ENCODE peak calls at places on chromosomes 12 and 14, in seven cellular contexts. E, C, N, O, P, K and M are unnamed samples.

GRCh38 chr12:5756443-5756842 is 188.6 kb downstream of the ANO2 start:
- DNase-seq in E (no peak), C (no peak), N (no peak), O (no peak), P (no peak), K (no peak), M (no peak)

GRCh38 chr14:92004062-92004461 is 35.8 kb downstream of the TRIP11 start:
- DNase-seq in E (no peak), C (no peak), N (no peak), O (no peak), P (no peak), K (no peak), M (no peak)

GRCh38 chr12:85325452-85325851 is 45.4 kb downstream of the ALX1 start:
- DNase-seq in E (no peak), C (no peak), N (no peak), O (no peak), P (no peak), K (no peak), M (no peak)

GRCh38 chr12:93638095-93638494 is 39.1 kb upstream of the CRADD start:
- DNase-seq in E (peak), C (no peak), N (no peak), O (no peak), P (no peak), K (no peak), M (no peak)

GRCh38 chr14:51521764-51522163 is 129.9 kb upstream of the FRMD6 start:
- DNase-seq in E (no peak), C (no peak), N (no peak), O (no peak), P (peak), K (no peak), M (no peak)

GRCh38 chr12:57716305-57716704 is 22.2 kb downstream of the AGAP2 start:
- DNase-seq in E (no peak), C (no peak), N (no peak), O (no peak), P (no peak), K (no peak), M (no peak)

GRCh38 chr14:83556746-83557460 is 1973.0 kb upstream of the FLRT2 start:
- DNase-seq in E (no peak), C (no peak), N (no peak), O (no peak), P (peak), K (no peak), M (no peak)

GRCh38 chr12:49874142-49874897 is 29.4 kb downstream of the FAIM2 start:
- DNase-seq in E (no peak), C (no peak), N (no peak), O (no peak), P (no peak), K (no peak), M (no peak)

GRCh38 chr12:2248087-2248900 is 195.5 kb downstream of the CACNA1C start:
- DNase-seq in E (no peak), C (no peak), N (no peak), O (no peak), P (no peak), K (no peak), M (no peak)

GRCh38 chr12:49943663-49943945 is 6.9 kb upstream of the AQP2 start:
- DNase-seq in E (no peak), C (no peak), N (no peak), O (no peak), P (no peak), K (no peak), M (no peak)

GRCh38 chr12:106084048-106084671 is 54.6 kb downstream of the NUAK1 start:
- DNase-seq in E (no peak), C (peak), N (peak), O (no peak), P (peak), K (no peak), M (no peak)

GRCh38 chr14:32010561-32011188 is 66.4 kb upstream of the ARHGAP5 start:
- DNase-seq in E (no peak), C (peak), N (no peak), O (no peak), P (peak), K (no peak), M (no peak)

GRCh38 chr12:53726342-53726741 is 910 bp downstream of the CALCOCO1 start:
- DNase-seq in E (no peak), C (no peak), N (no peak), O (no peak), P (no peak), K (no peak), M (no peak)

GRCh38 chr14:33738029-33738428 is 212.8 kb downstream of the EGLN3 start:
- DNase-seq in E (no peak), C (no peak), N (no peak), O (no peak), P (no peak), K (no peak), M (no peak)

GRCh38 chr12:18165422-18165871 is 75.5 kb upstream of the RERGL start:
- DNase-seq in E (no peak), C (no peak), N (no peak), O (no peak), P (peak), K (no peak), M (no peak)

GRCh38 chr12:94042321-94042720 is 106.1 kb upstream of the PLXNC1 start:
- DNase-seq in E (no peak), C (no peak), N (no peak), O (no peak), P (no peak), K (no peak), M (no peak)

GRCh38 chr14:22900088-22900799 is 17.2 kb downstream of the REM2 start:
- DNase-seq in E (peak), C (peak), N (peak), O (no peak), P (peak), K (no peak), M (no peak)

GRCh38 chr12:46677749-46678148 is 148.0 kb downstream of the SLC38A4 start:
- DNase-seq in E (no peak), C (peak), N (no peak), O (no peak), P (no peak), K (no peak), M (no peak)

GRCh38 chr14:68420354-68420753 is 372.5 kb downstream of the ZFP36L1 start:
- DNase-seq in E (no peak), C (no peak), N (no peak), O (no peak), P (no peak), K (no peak), M (no peak)

GRCh38 chr14:32345311-32345771 is 16.2 kb downstream of the AKAP6 start:
- DNase-seq in E (no peak), C (no peak), N (no peak), O (no peak), P (peak), K (no peak), M (no peak)

GRCh38 chr12:117472983-117473382 is 111.6 kb upstream of the NOS1 start:
- DNase-seq in E (no peak), C (peak), N (peak), O (peak), P (no peak), K (no peak), M (no peak)

GRCh38 chr12:6708968-6709394 is 8.4 kb upstream of the PIANP start:
- DNase-seq in E (no peak), C (no peak), N (no peak), O (no peak), P (no peak), K (no peak), M (no peak)

GRCh38 chr12:104551313-104551931 is 94.7 kb downstream of the CHST11 start:
- DNase-seq in E (no peak), C (no peak), N (no peak), O (no peak), P (no peak), K (peak), M (no peak)

GRCh38 chr12:55699471-55700055 is 8.1 kb downstream of the ITGA7 start:
- DNase-seq in E (no peak), C (no peak), N (no peak), O (no peak), P (no peak), K (no peak), M (no peak)

GRCh38 chr12:65518771-65519170 is 240.3 kb downstream of the MSRB3 start:
- DNase-seq in E (no peak), C (no peak), N (no peak), O (no peak), P (no peak), K (no peak), M (no peak)

GRCh38 chr14:78153069-78153351 is 17.2 kb upstream of the NRXN3 start:
- DNase-seq in E (no peak), C (no peak), N (no peak), O (no peak), P (no peak), K (no peak), M (no peak)

GRCh38 chr12:85390281-85390680 is 110.3 kb downstream of the ALX1 start:
- DNase-seq in E (no peak), C (no peak), N (no peak), O (no peak), P (no peak), K (no peak), M (no peak)

GRCh38 chr14:91396959-91397815 is 20.4 kb downstream of the CCDC88C start:
- DNase-seq in E (no peak), C (no peak), N (peak), O (no peak), P (no peak), K (peak), M (no peak)

GRCh38 chr12:110704750-110705149 is 15.8 kb upstream of the HVCN1 start:
- DNase-seq in E (no peak), C (peak), N (peak), O (no peak), P (no peak), K (peak), M (no peak)
- TF ChIP-seq CTCF in E (no peak), C (peak), N (peak), O (no peak), P (peak), K (peak), M (no peak)

DNA sequence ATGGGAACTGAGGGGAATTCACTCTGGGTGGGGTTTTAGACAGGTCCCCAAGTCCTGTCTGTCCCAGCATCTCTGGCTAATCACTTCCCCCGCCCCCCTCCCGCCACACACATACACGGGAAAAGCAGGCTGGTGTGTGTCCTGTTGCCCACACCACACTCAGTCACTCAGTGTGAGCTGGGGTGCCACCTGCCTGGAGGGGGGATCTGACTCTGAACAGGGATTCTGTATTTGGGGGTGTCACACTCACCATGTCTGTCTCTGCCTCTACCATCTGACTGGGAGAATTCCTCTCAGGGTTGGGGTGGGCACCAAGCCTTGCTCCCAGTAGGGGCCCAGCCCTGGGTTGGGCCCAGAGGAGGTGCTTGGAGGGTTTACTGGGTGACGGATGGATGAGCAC is 31.1 kb downstream of the SH2B3 start:
- DNase-seq in E (no peak), C (no peak), N (no peak), O (no peak), P (no peak), K (no peak), M (no peak)
- H3K27ac ChIP-seq in E (no peak), C (no peak), N (no peak), O (no peak), P (peak), K (peak), M (no peak)

DNA sequence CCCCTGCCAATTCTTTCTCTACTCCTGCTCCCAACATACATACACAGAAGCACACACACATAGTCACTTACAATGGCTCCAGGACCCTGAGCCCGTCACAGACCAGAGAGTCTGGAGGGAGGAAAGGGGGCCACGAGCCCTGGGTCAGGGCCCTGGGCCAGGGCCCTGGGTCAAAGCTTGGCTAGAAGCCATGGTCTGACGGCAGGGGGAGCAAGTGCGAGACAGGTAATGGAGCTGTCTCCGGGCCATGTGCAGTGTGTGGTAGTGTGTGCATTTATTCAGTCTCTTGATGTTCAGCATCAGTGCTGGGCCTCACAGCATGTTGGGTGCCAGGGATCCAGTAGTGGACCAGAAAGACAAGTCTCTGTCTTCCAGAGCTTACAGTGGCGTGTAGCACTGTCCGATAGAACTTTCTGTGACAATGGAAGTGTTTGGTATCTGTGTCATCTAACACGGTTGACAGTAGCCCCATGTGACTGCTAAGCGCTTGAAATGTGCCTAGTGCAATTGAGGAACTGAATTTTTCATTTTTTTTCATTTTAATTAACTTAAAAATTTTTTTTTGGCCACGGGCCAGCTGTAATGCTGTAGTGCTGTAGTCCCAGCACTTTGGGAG is 4.2 kb upstream of the RABGGTA start:
- DNase-seq in E (no peak), C (no peak), N (peak), O (no peak), P (no peak), K (no peak), M (no peak)
- TF ChIP-seq CTCF in E (no peak), C (no peak), N (peak), O (no peak), P (no peak), K (no peak), M (no peak)

GRCh38 chr14:81314443-81315175 is 85.5 kb downstream of the STON2 start:
- DNase-seq in E (no peak), C (no peak), N (no peak), O (no peak), P (no peak), K (no peak), M (no peak)
- H3K27ac ChIP-seq in E (no peak), C (no peak), N (peak), O (no peak), P (no peak), K (no peak), M (no peak)

DNA sequence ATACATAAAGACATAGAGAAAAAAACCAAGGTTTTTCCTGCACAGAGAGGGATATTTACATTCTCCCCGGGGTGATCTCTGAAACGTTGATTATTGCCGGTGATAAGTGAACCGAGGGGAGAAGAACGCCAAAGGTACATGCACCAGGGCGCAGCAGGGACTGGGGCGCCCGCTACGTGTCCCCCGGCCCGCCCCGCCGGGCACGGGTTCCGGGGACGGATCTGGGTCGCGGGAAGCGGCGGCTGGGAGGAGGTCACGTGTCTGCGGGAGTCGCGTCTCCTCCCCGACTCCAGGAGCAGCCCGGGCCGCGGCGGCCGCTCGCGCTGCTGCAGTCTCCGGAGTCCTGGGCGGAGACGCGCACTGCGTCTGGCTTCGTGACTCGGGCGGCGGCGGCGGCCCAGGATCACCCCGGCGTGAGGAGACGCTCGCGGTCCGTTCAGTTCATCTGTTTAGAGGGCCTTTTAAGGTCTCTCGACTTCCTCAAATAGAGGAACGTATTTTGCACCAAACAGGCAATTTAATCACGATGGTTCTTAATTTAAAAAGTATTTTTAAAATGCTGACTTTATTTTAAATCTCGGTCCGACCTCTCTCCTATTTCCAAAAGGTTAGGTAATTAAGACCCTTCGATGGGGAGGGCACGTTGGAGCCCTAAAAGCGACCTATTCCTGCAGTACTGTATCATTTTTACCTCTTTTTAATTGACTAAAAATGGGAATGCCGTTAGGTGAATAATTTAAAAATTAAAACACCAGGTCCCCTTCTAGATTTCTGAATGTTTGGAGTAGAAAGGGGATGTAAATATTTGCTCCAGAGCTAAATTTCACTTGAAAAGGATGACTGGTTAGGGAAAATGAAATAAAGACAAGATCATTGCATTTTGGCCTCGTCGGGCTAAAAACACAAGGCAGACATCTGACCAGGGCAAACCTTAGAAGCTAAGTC is 1.8 kb upstream of the BHLHE41 start:
- DNase-seq in E (peak), C (peak), N (peak), O (peak), P (peak), K (peak), M (peak)
- TF ChIP-seq CTCF in E (peak), C (no peak), N (no peak), O (peak), P (no peak), K (no peak), M (peak)

DNA sequence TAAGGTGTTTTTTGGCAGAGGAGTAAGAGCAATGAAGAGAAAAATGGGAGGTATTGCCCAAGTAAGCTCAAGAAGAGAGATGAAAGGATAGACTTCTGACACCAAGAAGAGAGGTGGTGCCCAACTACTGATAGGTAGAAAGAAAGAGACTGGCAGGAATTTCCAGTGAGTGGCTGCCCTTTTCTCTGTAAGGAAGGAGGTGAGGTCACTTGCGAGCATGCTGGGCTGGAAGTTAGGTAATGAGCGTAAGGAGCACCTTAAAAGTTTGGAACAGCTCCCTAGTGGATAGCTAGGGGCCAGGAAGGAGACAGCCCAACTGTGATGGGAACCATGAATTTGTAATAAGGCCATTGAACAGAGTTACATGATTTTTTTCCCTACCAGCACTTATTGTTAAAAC is 127.0 kb downstream of the ANO6 start:
- DNase-seq in E (no peak), C (no peak), N (no peak), O (no peak), P (no peak), K (no peak), M (no peak)
- H3K27ac ChIP-seq in E (no peak), C (no peak), N (no peak), O (peak), P (no peak), K (no peak), M (no peak)

GRCh38 chr12:98416845-98417244 is 98.5 kb upstream of the TMPO start:
- DNase-seq in E (no peak), C (peak), N (no peak), O (no peak), P (peak), K (no peak), M (no peak)
- TF ChIP-seq CTCF in E (no peak), C (peak), N (peak), O (no peak), P (no peak), K (no peak), M (no peak)

DNA sequence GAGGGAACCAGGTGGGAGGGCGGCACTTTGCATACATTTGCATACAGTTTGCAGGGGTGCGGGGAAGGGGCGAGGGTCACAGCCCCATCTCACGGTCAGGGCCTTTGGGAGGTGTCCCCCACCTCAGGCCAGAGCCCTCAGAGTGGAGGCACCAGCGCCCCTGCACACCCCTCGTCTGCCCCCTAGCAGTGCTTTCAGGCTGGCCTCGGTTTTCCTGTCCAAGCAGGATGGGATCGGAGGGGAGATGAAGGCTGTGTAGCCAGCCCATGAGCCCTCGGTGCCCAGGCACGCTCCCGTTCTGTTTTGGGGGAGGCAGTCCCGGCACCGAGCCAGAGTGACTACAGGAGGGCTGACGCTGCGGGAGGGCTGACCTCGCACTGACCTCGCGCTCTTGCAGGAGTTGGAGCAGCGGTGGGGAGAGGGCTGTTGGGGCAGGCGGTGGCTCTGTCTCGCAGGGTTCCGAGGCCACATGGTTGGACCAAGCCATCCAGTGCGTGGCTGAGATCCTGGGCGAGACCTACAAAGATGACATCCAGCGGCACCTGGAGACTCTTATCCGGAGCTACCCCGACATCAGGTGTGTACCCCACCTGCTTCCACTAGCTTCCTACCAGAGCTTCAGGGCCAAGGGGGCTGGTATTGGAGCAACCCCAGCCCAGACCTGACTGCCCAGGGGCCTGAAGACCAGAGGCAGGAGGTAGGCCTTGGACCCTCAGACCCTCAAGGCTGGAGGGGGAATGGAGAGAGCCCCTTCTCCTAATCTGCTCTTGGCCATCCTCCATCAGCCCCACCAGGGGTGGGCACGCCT is 13.6 kb downstream of the EXOC3L4 start:
- DNase-seq in E (no peak), C (no peak), N (no peak), O (no peak), P (no peak), K (no peak), M (no peak)
- H3K27ac ChIP-seq in E (peak), C (peak), N (no peak), O (peak), P (no peak), K (peak), M (no peak)

GRCh38 chr12:108446766-108447165 is 68.3 kb upstream of the FICD start:
- DNase-seq in E (peak), C (no peak), N (no peak), O (peak), P (no peak), K (no peak), M (no peak)
- TF ChIP-seq CTCF in E (no peak), C (no peak), N (no peak), O (no peak), P (no peak), K (no peak), M (no peak)